ENCODE peak calls at places on chromosomes 16 and 17, in eight cellular contexts. One of them, this sample, is unnamed. For H3K9me3 and H3K4me1, the result is how much of the 10 kb centered on the place peaks cover.

GRCh38 chr16:85754403-85754802 is 3.5 kb upstream of the C16orf74 start:
- DNase-seq in tibial artery: no peak
- DNase-seq in suprapubic skin: no peak
- DNase-seq in endodermal cell: no peak
- DNase-seq in pancreas: no peak
- DNase-seq in adrenal gland: no peak
- DNase-seq in ovary: no peak
- DNase-seq in aorta: no peak
- DNase-seq in this sample: no peak

GRCh38 chr17:74217036-74217725 is 3.8 kb downstream of the TTYH2 start:
- DNase-seq in aorta: no peak
- DNase-seq in suprapubic skin: no peak
- DNase-seq in ovary: no peak
- DNase-seq in pancreas: no peak
- DNase-seq in tibial artery: no peak
- DNase-seq in endodermal cell: no peak
- DNase-seq in adrenal gland: no peak
- DNase-seq in this sample: no peak

GRCh38 chr17:47066841-47067682 is 88.0 kb upstream of the RPRML start:
- DNase-seq in tibial artery: peak
- DNase-seq in pancreas: peak
- DNase-seq in aorta: peak
- DNase-seq in endodermal cell: peak
- DNase-seq in adrenal gland: peak
- DNase-seq in suprapubic skin: peak
- DNase-seq in ovary: peak
- DNase-seq in this sample: peak

GRCh38 chr16:75244844-75245758 is 6.3 kb downstream of the BCAR1 start:
- DNase-seq in adrenal gland: peak
- DNase-seq in ovary: peak
- DNase-seq in suprapubic skin: no peak
- DNase-seq in aorta: peak
- DNase-seq in endodermal cell: peak
- DNase-seq in pancreas: peak
- DNase-seq in tibial artery: peak
- DNase-seq in this sample: peak

GRCh38 chr17:57877803-57878202 is 28.0 kb upstream of the MRPS23 start:
- DNase-seq in endodermal cell: no peak
- DNase-seq in pancreas: no peak
- DNase-seq in adrenal gland: no peak
- DNase-seq in ovary: no peak
- DNase-seq in suprapubic skin: no peak
- DNase-seq in aorta: no peak
- DNase-seq in tibial artery: no peak
- DNase-seq in this sample: no peak

GRCh38 chr16:26524831-26525230 is 541.9 kb upstream of the C16orf82 start:
- DNase-seq in endodermal cell: no peak
- DNase-seq in adrenal gland: no peak
- DNase-seq in suprapubic skin: no peak
- DNase-seq in aorta: no peak
- DNase-seq in ovary: no peak
- DNase-seq in pancreas: no peak
- DNase-seq in tibial artery: no peak
- DNase-seq in this sample: no peak

GRCh38 chr17:31744541-31744951 is 114.5 kb downstream of the COPRS start:
- DNase-seq in tibial artery: no peak
- DNase-seq in adrenal gland: no peak
- DNase-seq in suprapubic skin: no peak
- DNase-seq in aorta: no peak
- DNase-seq in ovary: no peak
- DNase-seq in pancreas: no peak
- DNase-seq in endodermal cell: no peak
- DNase-seq in this sample: no peak

GRCh38 chr16:67860589-67861398 is 12.1 kb upstream of the EDC4 start:
- DNase-seq in ovary: no peak
- DNase-seq in endodermal cell: no peak
- DNase-seq in tibial artery: no peak
- DNase-seq in adrenal gland: no peak
- DNase-seq in pancreas: no peak
- DNase-seq in suprapubic skin: no peak
- DNase-seq in aorta: no peak
- DNase-seq in this sample: peak

GRCh38 chr17:81272616-81273015 is 22.5 kb downstream of the SLC38A10 start:
- DNase-seq in tibial artery: no peak
- DNase-seq in suprapubic skin: no peak
- DNase-seq in adrenal gland: no peak
- DNase-seq in endodermal cell: no peak
- DNase-seq in aorta: no peak
- DNase-seq in ovary: no peak
- DNase-seq in pancreas: no peak
- DNase-seq in this sample: no peak

GRCh38 chr17:39867891-39868553 is at the start of gene ZPBP2:
- DNase-seq in ovary: no peak
- DNase-seq in endodermal cell: peak
- DNase-seq in pancreas: no peak
- DNase-seq in adrenal gland: no peak
- DNase-seq in tibial artery: no peak
- DNase-seq in aorta: no peak
- DNase-seq in suprapubic skin: no peak
- DNase-seq in this sample: no peak

GRCh38 chr17:79012563-79013134 is 3.1 kb upstream of the CANT1 start:
- DNase-seq in suprapubic skin: peak
- DNase-seq in endodermal cell: peak
- DNase-seq in tibial artery: peak
- DNase-seq in aorta: no peak
- DNase-seq in ovary: no peak
- DNase-seq in adrenal gland: no peak
- DNase-seq in pancreas: no peak
- DNase-seq in this sample: no peak

GRCh38 chr16:58027341-58028167 is 2.0 kb downstream of the MMP15 start:
- DNase-seq in ovary: no peak
- DNase-seq in aorta: no peak
- DNase-seq in adrenal gland: peak
- DNase-seq in pancreas: peak
- DNase-seq in suprapubic skin: no peak
- DNase-seq in endodermal cell: peak
- DNase-seq in tibial artery: no peak
- DNase-seq in this sample: peak

GRCh38 chr17:75565066-75565465 is 22.5 kb upstream of the MYO15B start:
- DNase-seq in ovary: no peak
- DNase-seq in pancreas: no peak
- DNase-seq in tibial artery: no peak
- DNase-seq in aorta: no peak
- DNase-seq in adrenal gland: no peak
- DNase-seq in endodermal cell: peak
- DNase-seq in suprapubic skin: no peak
- DNase-seq in this sample: no peak

GRCh38 chr16:75682308-75682707 is 5.5 kb upstream of the CPHXL2 start:
- DNase-seq in suprapubic skin: no peak
- DNase-seq in tibial artery: no peak
- DNase-seq in aorta: no peak
- DNase-seq in adrenal gland: no peak
- DNase-seq in endodermal cell: no peak
- DNase-seq in ovary: no peak
- DNase-seq in pancreas: no peak
- DNase-seq in this sample: no peak

DNA sequence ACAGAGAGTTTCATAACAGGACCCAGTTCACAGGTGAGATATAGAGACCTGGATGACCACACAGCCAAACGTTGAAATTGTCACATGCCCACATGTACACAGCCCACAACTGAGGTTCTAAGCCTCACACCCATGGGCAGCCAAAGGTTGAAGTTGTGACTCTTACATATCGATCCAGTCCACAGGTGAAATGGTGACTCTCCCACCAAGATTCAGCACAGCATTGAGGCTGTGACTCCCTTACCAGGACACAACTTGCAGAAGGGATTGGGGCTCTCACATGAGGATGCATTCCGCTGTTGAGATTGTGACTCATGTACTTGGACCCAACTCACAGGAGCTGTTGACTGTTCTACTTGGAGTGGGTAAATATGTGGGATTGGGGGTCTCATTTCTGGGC is 1836.4 kb downstream of the TP53TG3F start:
- DNase-seq in suprapubic skin: no peak
- DNase-seq in adrenal gland: no peak
- DNase-seq in endodermal cell: no peak
- DNase-seq in pancreas: no peak
- DNase-seq in tibial artery: no peak
- DNase-seq in ovary: no peak
- DNase-seq in aorta: no peak
- DNase-seq in this sample: no peak
- H3K9me3 ChIP-seq in suprapubic skin: under half
- H3K9me3 ChIP-seq in adrenal gland: under half
- H3K9me3 ChIP-seq in endodermal cell: half or more
- H3K9me3 ChIP-seq in pancreas: under half
- H3K9me3 ChIP-seq in tibial artery: under half
- H3K9me3 ChIP-seq in ovary: under half
- H3K9me3 ChIP-seq in aorta: under half
- H3K9me3 ChIP-seq in this sample: under half

GRCh38 chr17:1949754-1950153 is 75.4 kb downstream of the RTN4RL1 start:
- DNase-seq in adrenal gland: no peak
- DNase-seq in tibial artery: no peak
- DNase-seq in suprapubic skin: no peak
- DNase-seq in pancreas: no peak
- DNase-seq in aorta: no peak
- DNase-seq in ovary: no peak
- DNase-seq in endodermal cell: peak
- DNase-seq in this sample: no peak

GRCh38 chr17:1947743-1948516 is 77.2 kb downstream of the RTN4RL1 start:
- DNase-seq in suprapubic skin: no peak
- DNase-seq in tibial artery: no peak
- DNase-seq in adrenal gland: no peak
- DNase-seq in endodermal cell: no peak
- DNase-seq in pancreas: no peak
- DNase-seq in aorta: no peak
- DNase-seq in ovary: no peak
- DNase-seq in this sample: no peak

GRCh38 chr17:1946021-1946932 is 78.9 kb downstream of the RTN4RL1 start:
- DNase-seq in pancreas: no peak
- DNase-seq in aorta: no peak
- DNase-seq in endodermal cell: no peak
- DNase-seq in tibial artery: no peak
- DNase-seq in adrenal gland: no peak
- DNase-seq in ovary: no peak
- DNase-seq in suprapubic skin: no peak
- DNase-seq in this sample: no peak

GRCh38 chr17:1947229-1947742 is 77.8 kb downstream of the RTN4RL1 start:
- DNase-seq in endodermal cell: no peak
- DNase-seq in aorta: no peak
- DNase-seq in suprapubic skin: no peak
- DNase-seq in adrenal gland: no peak
- DNase-seq in pancreas: no peak
- DNase-seq in tibial artery: no peak
- DNase-seq in ovary: no peak
- DNase-seq in this sample: no peak

GRCh38 chr17:1948517-1948825 is 76.7 kb downstream of the RTN4RL1 start:
- DNase-seq in suprapubic skin: no peak
- DNase-seq in adrenal gland: no peak
- DNase-seq in endodermal cell: no peak
- DNase-seq in pancreas: no peak
- DNase-seq in aorta: no peak
- DNase-seq in ovary: no peak
- DNase-seq in tibial artery: no peak
- DNase-seq in this sample: no peak
- H3K4me3 ChIP-seq in suprapubic skin: no peak
- H3K4me3 ChIP-seq in adrenal gland: no peak
- H3K4me3 ChIP-seq in endodermal cell: no peak
- H3K4me3 ChIP-seq in pancreas: no peak
- H3K4me3 ChIP-seq in aorta: no peak
- H3K4me3 ChIP-seq in ovary: no peak
- H3K4me3 ChIP-seq in tibial artery: no peak
- H3K4me3 ChIP-seq in this sample: no peak

GRCh38 chr16:84532299-84532724 is 27.9 kb upstream of the MEAK7 start:
- DNase-seq in ovary: peak
- DNase-seq in suprapubic skin: no peak
- DNase-seq in endodermal cell: peak
- DNase-seq in adrenal gland: peak
- DNase-seq in pancreas: no peak
- DNase-seq in aorta: peak
- DNase-seq in tibial artery: peak
- DNase-seq in this sample: peak
- H3K4me1 ChIP-seq in ovary: under half
- H3K4me1 ChIP-seq in suprapubic skin: under half
- H3K4me1 ChIP-seq in endodermal cell: under half
- H3K4me1 ChIP-seq in adrenal gland: under half
- H3K4me1 ChIP-seq in pancreas: under half
- H3K4me1 ChIP-seq in aorta: under half
- H3K4me1 ChIP-seq in tibial artery: under half
- H3K4me1 ChIP-seq in this sample: under half

GRCh38 chr16:88288303-88288702 is 94.5 kb upstream of the ZNF469 start:
- DNase-seq in adrenal gland: no peak
- DNase-seq in aorta: no peak
- DNase-seq in suprapubic skin: no peak
- DNase-seq in ovary: no peak
- DNase-seq in pancreas: no peak
- DNase-seq in endodermal cell: no peak
- DNase-seq in tibial artery: no peak
- DNase-seq in this sample: no peak
- H3K9me3 ChIP-seq in adrenal gland: under half
- H3K9me3 ChIP-seq in aorta: under half
- H3K9me3 ChIP-seq in suprapubic skin: under half
- H3K9me3 ChIP-seq in ovary: under half
- H3K9me3 ChIP-seq in pancreas: under half
- H3K9me3 ChIP-seq in endodermal cell: under half
- H3K9me3 ChIP-seq in tibial artery: under half
- H3K9me3 ChIP-seq in this sample: under half

DNA sequence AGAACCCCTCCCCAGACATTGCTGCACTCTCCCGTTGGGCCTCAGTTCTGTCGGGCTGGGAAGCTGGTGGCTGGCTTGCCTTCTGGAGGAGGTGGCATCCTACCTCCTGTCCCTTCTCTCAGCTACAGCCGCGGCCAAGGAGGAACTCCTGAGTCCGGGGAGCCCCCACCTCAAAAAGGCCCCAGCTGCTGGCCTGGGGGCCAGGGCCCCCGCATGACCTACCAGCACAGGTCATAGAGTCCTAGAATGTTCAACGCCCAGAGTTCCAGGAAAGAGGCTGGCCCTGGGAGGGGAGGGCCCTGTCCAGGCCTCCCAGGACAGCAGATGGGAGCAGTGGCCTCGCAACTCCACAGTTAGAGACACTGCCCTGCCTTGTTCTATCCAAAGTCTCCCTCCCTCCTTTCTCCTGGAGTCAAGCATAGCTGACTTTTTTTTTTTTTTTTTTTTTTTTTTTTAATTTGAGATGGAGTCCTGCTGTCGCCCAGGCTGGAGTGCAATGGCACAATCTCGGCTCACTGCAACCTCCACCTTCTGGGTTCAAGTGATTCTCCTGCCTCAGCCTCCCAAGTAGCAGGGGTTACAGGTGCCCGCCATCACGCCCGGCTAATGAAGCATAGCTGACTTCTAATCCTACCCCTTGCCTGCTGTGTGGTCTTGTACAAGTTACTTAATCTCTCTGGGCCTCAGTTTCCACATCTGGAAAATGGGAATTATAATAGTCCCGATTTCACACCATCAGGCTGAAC is 7.1 kb downstream of the CARHSP1 start:
- DNase-seq in endodermal cell: no peak
- DNase-seq in pancreas: no peak
- DNase-seq in aorta: peak
- DNase-seq in tibial artery: no peak
- DNase-seq in suprapubic skin: no peak
- DNase-seq in adrenal gland: peak
- DNase-seq in ovary: peak
- DNase-seq in this sample: peak
- H3K4me3 ChIP-seq in endodermal cell: no peak
- H3K4me3 ChIP-seq in pancreas: no peak
- H3K4me3 ChIP-seq in aorta: no peak
- H3K4me3 ChIP-seq in tibial artery: no peak
- H3K4me3 ChIP-seq in suprapubic skin: no peak
- H3K4me3 ChIP-seq in adrenal gland: peak
- H3K4me3 ChIP-seq in ovary: no peak
- H3K4me3 ChIP-seq in this sample: no peak

GRCh38 chr17:4511199-4511932 is 12.7 kb downstream of the SPNS2 start:
- DNase-seq in ovary: no peak
- DNase-seq in adrenal gland: no peak
- DNase-seq in suprapubic skin: no peak
- DNase-seq in endodermal cell: no peak
- DNase-seq in pancreas: no peak
- DNase-seq in aorta: no peak
- DNase-seq in tibial artery: no peak
- DNase-seq in this sample: no peak
- H3K4me1 ChIP-seq in ovary: under half
- H3K4me1 ChIP-seq in adrenal gland: under half
- H3K4me1 ChIP-seq in suprapubic skin: under half
- H3K4me1 ChIP-seq in endodermal cell: under half
- H3K4me1 ChIP-seq in pancreas: under half
- H3K4me1 ChIP-seq in aorta: under half
- H3K4me1 ChIP-seq in tibial artery: under half
- H3K4me1 ChIP-seq in this sample: under half

This sample was measured in psoas muscle.